ENCODE peak calls at places on chromosomes 2 and 18, in four cellular contexts. W is A549, U is GM12878, S is K562. Y is an unnamed sample.

GRCh38 chr2:86017901-86018896 is 87.5 kb downstream of the POLR1A start:
- DNase-seq in W (no peak), U (no peak), S (no peak), Y (peak; percentile 47)

GRCh38 chr2:235537587-235537986 is 43.7 kb downstream of the AGAP1 start:
- DNase-seq in W (no peak), U (no peak), S (no peak), Y (no peak)

GRCh38 chr2:133975676-133976428 is 278.0 kb upstream of the MGAT5 start:
- DNase-seq in W (no peak), U (no peak), S (no peak), Y (peak; percentile 55)

GRCh38 chr18:64710105-64710861 is 561.4 kb upstream of the LINC00305 start:
- DNase-seq in W (no peak), U (no peak), S (no peak), Y (no peak)

GRCh38 chr18:25832008-25832604 is 258.3 kb downstream of the SS18 start:
- DNase-seq in W (peak; percentile 31), U (no peak), S (peak; percentile 55), Y (peak; percentile 61)

GRCh38 chr2:179440642-179441251 is 176.1 kb upstream of the SESTD1 start:
- DNase-seq in W (peak; percentile 41), U (no peak), S (peak; percentile 17), Y (peak; percentile 26)

GRCh38 chr2:128287780-128288735 is 30.6 kb downstream of the HS6ST1 start:
- DNase-seq in W (no peak), U (no peak), S (no peak), Y (no peak)

GRCh38 chr2:20410556-20411277 is 36.2 kb upstream of the RHOB start:
- DNase-seq in W (no peak), U (no peak), S (no peak), Y (no peak)

GRCh38 chr2:234880551-234881211 is 71.1 kb upstream of the SH3BP4 start:
- DNase-seq in W (peak; percentile 69), U (no peak), S (no peak), Y (peak; percentile 100)

GRCh38 chr2:138059487-138059886 is 95.2 kb downstream of the HNMT start:
- DNase-seq in W (peak; percentile 45), U (no peak), S (peak; percentile 31), Y (no peak)

GRCh38 chr2:15449542-15450236 is 111.4 kb downstream of the NBAS start:
- DNase-seq in W (no peak), U (no peak), S (peak; percentile 21), Y (no peak)

GRCh38 chr2:119198267-119198840 is 25.3 kb upstream of the STEAP3 start:
- DNase-seq in W (no peak), U (no peak), S (no peak), Y (peak; percentile 41)
- TF ChIP-seq ELK1 in W (no peak), U (no peak), S (no peak), Y (no peak)

GRCh38 chr2:241816431-241817121 is 7.6 kb downstream of the NEU4 start:
- DNase-seq in W (no peak), U (no peak), S (no peak), Y (no peak)
- TF ChIP-seq ELK1 in W (no peak), U (no peak), S (no peak), Y (no peak)

GRCh38 chr2:231922945-231923344 is 3.3 kb downstream of the NPPC start:
- DNase-seq in W (no peak), U (no peak), S (no peak), Y (no peak)
- TF ChIP-seq ELK1 in W (no peak), U (no peak), S (no peak), Y (no peak)

GRCh38 chr2:116749994-116750393 is 1064.5 kb upstream of the DDX18 start:
- DNase-seq in W (no peak), U (no peak), S (no peak), Y (no peak)

GRCh38 chr2:116754371-116755101 is 1060.0 kb upstream of the DDX18 start:
- DNase-seq in W (no peak), U (no peak), S (no peak), Y (no peak)
- TF ChIP-seq ELK1 in W (no peak), U (no peak), S (no peak), Y (no peak)

GRCh38 chr2:67451086-67451832 is 54.1 kb downstream of the ETAA1 start:
- DNase-seq in W (peak; percentile 76), U (no peak), S (no peak), Y (peak; percentile 85)
- TF ChIP-seq ELK1 in W (no peak), U (no peak), S (no peak), Y (no peak)

Y was measured in IMR-90.